ENCODE peak calls at places on chromosomes 13 and 19, in nine cellular contexts. D is body of pancreas, A is aorta, Y is A549, H is left lung, L is upper lobe of right lung, E is foreskin keratinocyte, S is gastrocnemius medialis, F is heart right ventricle. W is an unnamed sample.

GRCh38 chr13:20387441-20387971 is 138.2 kb downstream of the CRYL1 start:
- ATAC-seq in D (no peak), A (no peak), Y (no peak), H (peak), L (peak), E (peak), S (no peak), F (no peak), W (no peak)

GRCh38 chr19:55092423-55093318 is 17.0 kb downstream of the EPS8L1 start:
- ATAC-seq in D (no peak), A (no peak), Y (no peak), H (no peak), L (no peak), E (no peak), S (no peak), F (no peak), W (no peak)

GRCh38 chr13:85725433-85725832 is 73.8 kb downstream of the SLITRK6 start:
- ATAC-seq in D (no peak), A (no peak), Y (no peak), H (no peak), L (no peak), E (no peak), S (no peak), F (no peak), W (no peak)

GRCh38 chr19:52689804-52690394 is 44.9 kb downstream of the ZNF611 start:
- ATAC-seq in D (peak), A (peak), Y (no peak), H (peak), L (peak), E (peak), S (peak), F (peak), W (peak)

GRCh38 chr19:17336872-17337674 is at the start of gene GTPBP3:
- ATAC-seq in D (peak), A (peak), Y (peak), H (peak), L (peak), E (peak), S (peak), F (peak), W (peak)

GRCh38 chr19:17766543-17767131 is 15.4 kb downstream of the FCHO1 start:
- ATAC-seq in D (peak), A (peak), Y (peak), H (peak), L (peak), E (peak), S (no peak), F (peak), W (peak)

GRCh38 chr19:28485300-28485699 is 727.7 kb downstream of the UQCRFS1 start:
- ATAC-seq in D (no peak), A (no peak), Y (no peak), H (peak), L (peak), E (no peak), S (no peak), F (no peak), W (no peak)

GRCh38 chr13:94352057-94352456 is 127.4 kb downstream of the DCT start:
- ATAC-seq in D (no peak), A (no peak), Y (no peak), H (no peak), L (peak), E (no peak), S (no peak), F (no peak), W (no peak)

GRCh38 chr19:15332311-15332996 is at the start of gene BRD4:
- ATAC-seq in D (peak), A (peak), Y (peak), H (peak), L (peak), E (peak), S (peak), F (peak), W (peak)

GRCh38 chr13:111528513-111528912 is 208.1 kb downstream of the TEX29 start:
- ATAC-seq in D (no peak), A (no peak), Y (no peak), H (no peak), L (peak), E (no peak), S (no peak), F (no peak), W (no peak)

GRCh38 chr13:23488442-23488841 is 54.9 kb upstream of the SACS start:
- ATAC-seq in D (no peak), A (no peak), Y (no peak), H (no peak), L (no peak), E (peak), S (peak), F (peak), W (no peak)

GRCh38 chr19:12865746-12866415 is 15.4 kb downstream of the DNASE2 start:
- ATAC-seq in D (no peak), A (no peak), Y (no peak), H (no peak), L (no peak), E (no peak), S (no peak), F (no peak), W (no peak)

GRCh38 chr13:98479496-98480003 is 97.4 kb downstream of the STK24 start:
- ATAC-seq in D (no peak), A (no peak), Y (no peak), H (no peak), L (no peak), E (no peak), S (no peak), F (no peak), W (no peak)

GRCh38 chr19:47415953-47416666 is 3.2 kb downstream of the MEIS3 start:
- ATAC-seq in D (no peak), A (no peak), Y (no peak), H (no peak), L (no peak), E (no peak), S (no peak), F (no peak), W (no peak)

GRCh38 chr19:13817018-13817614 is 21.9 kb downstream of the ZSWIM4 start:
- ATAC-seq in D (peak), A (peak), Y (peak), H (peak), L (peak), E (peak), S (no peak), F (no peak), W (no peak)

GRCh38 chr19:37867831-37868230 is 38.6 kb downstream of the WDR87 start:
- ATAC-seq in D (no peak), A (no peak), Y (no peak), H (no peak), L (no peak), E (peak), S (no peak), F (no peak), W (no peak)

GRCh38 chr13:73932091-73932490 is 202.1 kb downstream of the KLF12 start:
- ATAC-seq in D (no peak), A (no peak), Y (no peak), H (no peak), L (no peak), E (peak), S (no peak), F (no peak), W (no peak)

GRCh38 chr19:5106971-5107370 is 138.1 kb downstream of the KDM4B start:
- ATAC-seq in D (no peak), A (no peak), Y (no peak), H (no peak), L (no peak), E (no peak), S (no peak), F (no peak), W (no peak)

GRCh38 chr13:114259974-114260373 is 21.4 kb upstream of the UPF3A start:
- ATAC-seq in D (peak), A (no peak), Y (no peak), H (no peak), L (no peak), E (no peak), S (peak), F (peak), W (no peak)

GRCh38 chr13:98564204-98564603 is 12.7 kb downstream of the STK24 start:
- ATAC-seq in D (no peak), A (no peak), Y (no peak), H (no peak), L (no peak), E (no peak), S (no peak), F (no peak), W (no peak)

GRCh38 chr19:10568444-10568825 is 344 bp downstream of the CDKN2D start:
- ATAC-seq in D (peak), A (no peak), Y (peak), H (no peak), L (peak), E (peak), S (peak), F (no peak), W (no peak)

GRCh38 chr13:110714798-110715394 is 1.4 kb downstream of the ING1 start:
- ATAC-seq in D (no peak), A (peak), Y (peak), H (peak), L (peak), E (no peak), S (no peak), F (peak), W (no peak)

GRCh38 chr19:9857920-9858746 is 23.0 kb downstream of the PIN1 start:
- ATAC-seq in D (no peak), A (no peak), Y (no peak), H (no peak), L (peak), E (no peak), S (no peak), F (no peak), W (no peak)

GRCh38 chr13:44904982-44905381 is 84.3 kb downstream of the NUFIP1 start:
- ATAC-seq in D (peak), A (peak), Y (peak), H (peak), L (peak), E (peak), S (peak), F (peak), W (peak)

GRCh38 chr13:28637714-28638355 is 21.1 kb upstream of the POMP start:
- ATAC-seq in D (no peak), A (no peak), Y (no peak), H (no peak), L (no peak), E (no peak), S (peak), F (peak), W (no peak)

GRCh38 chr13:112761701-112762689 is 72.2 kb downstream of the ATP11A start:
- ATAC-seq in D (no peak), A (no peak), Y (no peak), H (peak), L (peak), E (no peak), S (no peak), F (peak), W (peak)

GRCh38 chr19:53977991-53978731 is 13.3 kb upstream of the CACNG6 start:
- ATAC-seq in D (peak), A (peak), Y (peak), H (peak), L (peak), E (no peak), S (peak), F (peak), W (peak)

GRCh38 chr19:4971424-4971793 is 2.5 kb downstream of the KDM4B start:
- ATAC-seq in D (no peak), A (no peak), Y (no peak), H (no peak), L (no peak), E (peak), S (peak), F (no peak), W (no peak)

GRCh38 chr13:21813844-21814243 is 143.0 kb downstream of the FGF9 start:
- ATAC-seq in D (no peak), A (no peak), Y (no peak), H (no peak), L (no peak), E (no peak), S (no peak), F (no peak), W (no peak)

GRCh38 chr13:40235160-40235796 is 431.2 kb downstream of the FOXO1 start:
- ATAC-seq in D (no peak), A (no peak), Y (no peak), H (no peak), L (no peak), E (no peak), S (peak), F (no peak), W (no peak)
- H3K27ac ChIP-seq in D (no peak), A (peak), Y (peak), H (no peak), L (no peak), E (no peak), S (peak), F (no peak), W (peak)

GRCh38 chr13:102972191-102972590 is 94.0 kb downstream of the SLC10A2 start:
- ATAC-seq in D (no peak), A (no peak), Y (no peak), H (no peak), L (no peak), E (no peak), S (no peak), F (no peak), W (no peak)

GRCh38 chr13:102968572-102969228 is 97.5 kb downstream of the SLC10A2 start:
- ATAC-seq in D (no peak), A (no peak), Y (no peak), H (no peak), L (no peak), E (no peak), S (no peak), F (no peak), W (no peak)

GRCh38 chr13:102974574-102975195 is 91.5 kb downstream of the SLC10A2 start:
- ATAC-seq in D (no peak), A (no peak), Y (no peak), H (no peak), L (no peak), E (peak), S (no peak), F (no peak), W (no peak)

GRCh38 chr13:102965802-102966201 is 100.4 kb downstream of the SLC10A2 start:
- ATAC-seq in D (no peak), A (no peak), Y (no peak), H (no peak), L (no peak), E (peak), S (no peak), F (no peak), W (no peak)

DNA sequence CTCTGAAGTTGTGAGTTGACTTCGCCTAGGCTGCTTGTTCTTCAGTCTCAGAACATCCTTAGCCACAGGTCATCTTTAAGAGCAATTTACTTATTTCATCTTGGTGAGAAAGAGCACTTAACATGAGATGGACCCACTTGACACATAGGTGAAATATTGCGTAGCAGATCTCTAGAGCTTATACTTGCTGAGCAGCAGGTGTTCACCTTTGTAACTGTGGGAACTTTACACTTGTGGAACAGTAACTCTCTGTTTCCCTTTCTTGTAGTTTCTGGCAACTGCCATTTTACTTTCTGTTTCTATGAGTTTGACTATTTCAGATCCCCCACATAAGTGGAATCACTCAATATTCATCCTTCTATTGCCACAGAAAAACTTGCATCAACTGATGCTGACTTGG is 95.7 kb downstream of the SLC10A2 start:
- ATAC-seq in D (no peak), A (no peak), Y (no peak), H (no peak), L (no peak), E (no peak), S (no peak), F (no peak), W (no peak)
- H3K27ac ChIP-seq in D (no peak), A (no peak), Y (no peak), H (no peak), L (no peak), E (no peak), S (no peak), F (no peak), W (no peak)

GRCh38 chr13:88000787-88001186 is 329.6 kb downstream of the SLITRK5 start:
- ATAC-seq in D (no peak), A (peak), Y (no peak), H (no peak), L (peak), E (no peak), S (no peak), F (no peak), W (no peak)

GRCh38 chr13:88000239-88000638 is 329.1 kb downstream of the SLITRK5 start:
- ATAC-seq in D (no peak), A (peak), Y (no peak), H (no peak), L (peak), E (peak), S (no peak), F (no peak), W (peak)

GRCh38 chr13:87999141-87999765 is 328.1 kb downstream of the SLITRK5 start:
- ATAC-seq in D (no peak), A (no peak), Y (no peak), H (peak), L (no peak), E (peak), S (no peak), F (no peak), W (no peak)

GRCh38 chr13:87999791-88000190 is 328.6 kb downstream of the SLITRK5 start:
- ATAC-seq in D (no peak), A (no peak), Y (no peak), H (peak), L (no peak), E (peak), S (no peak), F (no peak), W (peak)

GRCh38 chr13:87998081-87998480 is 326.9 kb downstream of the SLITRK5 start:
- ATAC-seq in D (no peak), A (no peak), Y (no peak), H (no peak), L (no peak), E (no peak), S (no peak), F (no peak), W (no peak)
- H3K27ac ChIP-seq in D (no peak), A (no peak), Y (no peak), H (no peak), L (no peak), E (no peak), S (no peak), F (no peak), W (no peak)

DNA sequence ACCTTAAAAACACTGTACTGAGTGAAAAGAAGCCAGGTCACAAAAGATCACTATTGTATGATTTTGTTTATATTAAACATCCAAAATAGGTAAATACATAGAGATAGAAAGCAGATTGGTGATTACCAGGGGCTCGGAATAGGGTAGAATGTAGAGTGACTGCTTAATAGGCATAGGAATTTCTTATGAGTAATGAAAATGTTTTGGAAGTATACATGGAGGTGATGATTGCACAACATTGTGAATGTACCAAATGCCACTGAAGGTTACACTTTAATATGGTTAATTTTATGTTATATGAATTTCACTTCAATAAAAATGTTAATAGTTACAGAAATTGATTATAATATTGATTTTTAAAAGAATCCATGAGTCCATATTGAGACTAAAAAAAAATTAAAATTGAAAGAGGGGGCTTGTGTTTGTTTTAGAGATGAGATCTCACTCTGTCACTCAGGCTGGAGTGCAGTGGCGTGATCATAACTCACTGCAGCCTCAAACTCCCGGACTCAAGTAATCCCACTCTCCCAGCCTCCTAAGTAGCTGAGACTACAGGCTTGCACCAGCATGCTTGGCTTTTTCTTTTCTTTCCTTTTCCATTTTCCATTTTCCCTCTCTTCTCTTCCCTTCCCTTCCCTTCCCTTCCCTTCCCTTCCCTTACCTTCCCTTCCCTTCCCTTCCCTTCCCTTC is 85.1 kb downstream of the FNDC3A start:
- ATAC-seq in D (no peak), A (no peak), Y (peak), H (no peak), L (no peak), E (peak), S (no peak), F (no peak), W (no peak)
- H3K27ac ChIP-seq in D (no peak), A (no peak), Y (peak), H (no peak), L (no peak), E (no peak), S (no peak), F (no peak), W (no peak)

W was measured in gastroesophageal sphincter.